ENCODE peak calls at places on chromosome 7, in eight cellular contexts. R is naive thymus-derived CD8-positive, alpha-beta T cell; S is left lung; U is NCI-H774; E is HS-27A; V is non-pigmented ciliary epithelial cell; G is stimulated activated CD8-positive, alpha-beta memory T cell treated with anti-CD3 and anti-CD28 coated beads, Interleukin-2, amount 100 ng/mL, for 1 hour; H is activated CD4-positive, alpha-beta T cell treated with anti-CD3 and anti-CD28 coated beads, Interleukin-2, amount 10 ng/mL, durations not matched to agents 7 days and 5 days. O is an unnamed sample.

GRCh38 chr7:74606101-74606908 is 51.2 kb upstream of the GTF2I start:
- DNase-seq in R (peak), S (peak), U (no peak), E (no peak), V (no peak), G (peak), H (peak), O (no peak)

GRCh38 chr7:15648461-15648961 is 38.0 kb downstream of the MEOX2 start:
- DNase-seq in R (no peak), S (no peak), U (no peak), E (no peak), V (no peak), G (no peak), H (no peak), O (no peak)

GRCh38 chr7:1709900-1710299 is 39.8 kb downstream of the ELFN1 start:
- DNase-seq in R (no peak), S (no peak), U (no peak), E (no peak), V (no peak), G (no peak), H (no peak), O (no peak)

GRCh38 chr7:148234715-148235114 is 355.9 kb upstream of the C7orf33 start:
- DNase-seq in R (no peak), S (no peak), U (no peak), E (no peak), V (no peak), G (no peak), H (no peak), O (no peak)

GRCh38 chr7:131563918-131564317 is 7.5 kb upstream of the PODXL start:
- DNase-seq in R (no peak), S (no peak), U (no peak), E (no peak), V (no peak), G (no peak), H (no peak), O (no peak)

GRCh38 chr7:32958046-32959025 is 1.1 kb downstream of the FKBP9 start:
- DNase-seq in R (no peak), S (no peak), U (peak), E (no peak), V (no peak), G (no peak), H (no peak), O (no peak)

GRCh38 chr7:133139350-133139749 is 57.5 kb upstream of the CHCHD3 start:
- DNase-seq in R (no peak), S (no peak), U (no peak), E (no peak), V (no peak), G (no peak), H (no peak), O (no peak)

GRCh38 chr7:66948480-66949109 is 27.6 kb downstream of the TMEM248 start:
- DNase-seq in R (no peak), S (no peak), U (no peak), E (no peak), V (no peak), G (no peak), H (no peak), O (no peak)

GRCh38 chr7:668139-668871 is 58.2 kb upstream of the DNAAF5 start:
- DNase-seq in R (peak), S (no peak), U (no peak), E (no peak), V (peak), G (no peak), H (no peak), O (no peak)